ENCODE peak calls at places on chromosomes 6 and 20, in six cellular contexts. X, C, F, R, N and D are unnamed samples.

GRCh38 chr6:44020664-44021425 is 106.4 kb downstream of the MRPL14 start:
- DNase-seq in X (no peak), N (no peak), C (no peak), F (no peak), R (peak), D (no peak)

GRCh38 chr6:116465246-116465645 is 4.1 kb downstream of the CALHM6 start:
- DNase-seq in X (no peak), C (no peak), R (no peak), F (no peak), N (no peak), D (no peak)

GRCh38 chr6:150091466-150091865 is 22.5 kb upstream of the ULBP3 start:
- DNase-seq in C (no peak), R (no peak), X (no peak), F (no peak), N (no peak), D (no peak)

GRCh38 chr6:16059496-16059895 is 69.4 kb upstream of the MYLIP start:
- DNase-seq in C (no peak), X (no peak), N (no peak), F (no peak), R (no peak), D (no peak)

GRCh38 chr20:46229478-46229877 is 78.8 kb downstream of the CDH22 start:
- DNase-seq in R (no peak), C (no peak), X (no peak), F (no peak), N (no peak), D (no peak)

GRCh38 chr6:15697895-15698294 is 35.1 kb upstream of the DTNBP1 start:
- DNase-seq in N (no peak), C (no peak), F (no peak), R (no peak), X (no peak), D (no peak)

GRCh38 chr6:73418081-73418741 is 23.6 kb downstream of the DDX43 start:
- DNase-seq in X (no peak), F (no peak), C (no peak), R (no peak), N (peak), D (no peak)

GRCh38 chr20:64224344-64225165 is 31.0 kb upstream of the PCMTD2 start:
- DNase-seq in C (no peak), N (peak), F (peak), R (no peak), X (no peak), D (no peak)

GRCh38 chr6:167474171-167474570 is 149.3 kb downstream of the TTLL2 start:
- DNase-seq in X (no peak), F (no peak), C (no peak), R (no peak), N (no peak), D (no peak)

GRCh38 chr6:165439928-165440554 is 130.6 kb upstream of the C6orf118 start:
- DNase-seq in X (no peak), C (no peak), F (no peak), R (no peak), N (no peak), D (no peak)

GRCh38 chr6:70103798-70104197 is 199.1 kb downstream of the COL9A1 start:
- DNase-seq in X (no peak), C (no peak), N (no peak), R (no peak), F (no peak), D (no peak)

GRCh38 chr20:47993035-47993755 is 207.9 kb upstream of the SULF2 start:
- DNase-seq in C (no peak), R (no peak), N (no peak), X (no peak), F (no peak), D (no peak)

GRCh38 chr6:170177383-170178265 is 113.3 kb downstream of the DLL1 start:
- DNase-seq in X (no peak), F (no peak), R (no peak), C (no peak), N (no peak), D (peak)

GRCh38 chr6:5439749-5440148 is 178.4 kb downstream of the FARS2 start:
- DNase-seq in N (no peak), X (no peak), C (no peak), R (no peak), F (no peak), D (no peak)